ENCODE peak calls at places on chromosomes 3 and 15, in eight cellular contexts. Q is esophagus squamous epithelium, F is SJCRH30, D is esophagus muscularis mucosa, I is neural progenitor cell, S is sigmoid colon, P is SK-N-SH, X is thoracic aorta. O is an unnamed sample. For H3K4me1, the result is how much of the 10 kb centered on the place peaks cover.

GRCh38 chr15:89912674-89913396 is at the start of gene ARPIN:
- DNase-seq in Q (no peak), F (peak), D (no peak), I (peak), S (peak), P (peak), X (no peak), O (no peak)

GRCh38 chr3:112519424-112520001 is 20.2 kb upstream of the BTLA start:
- DNase-seq in Q (no peak), F (peak), D (no peak), I (peak), S (no peak), P (peak), X (no peak), O (peak)

GRCh38 chr3:38756892-38757291 is 59.1 kb downstream of the SCN10A start:
- DNase-seq in Q (no peak), F (no peak), D (peak), I (no peak), S (no peak), P (no peak), X (no peak), O (no peak)

GRCh38 chr3:16741890-16742289 is 136.7 kb upstream of the DAZL start:
- DNase-seq in Q (no peak), F (no peak), D (no peak), I (no peak), S (no peak), P (no peak), X (no peak), O (no peak)

GRCh38 chr15:95119041-95119440 is 887.7 kb downstream of the MCTP2 start:
- DNase-seq in Q (no peak), F (no peak), D (no peak), I (no peak), S (no peak), P (no peak), X (no peak), O (peak)

GRCh38 chr15:33506781-33507180 is 196.0 kb downstream of the RYR3 start:
- DNase-seq in Q (no peak), F (no peak), D (no peak), I (peak), S (no peak), P (no peak), X (no peak), O (no peak)

GRCh38 chr3:130258532-130258952 is 86.9 kb upstream of the COL6A5 start:
- DNase-seq in Q (no peak), F (no peak), D (no peak), I (no peak), S (no peak), P (no peak), X (no peak), O (no peak)

GRCh38 chr3:88031543-88032148 is 27.2 kb downstream of the CGGBP1 start:
- DNase-seq in Q (no peak), F (no peak), D (no peak), I (no peak), S (no peak), P (no peak), X (no peak), O (peak)

GRCh38 chr3:172209333-172210321 is 170.2 kb downstream of the FNDC3B start:
- DNase-seq in Q (no peak), F (no peak), D (no peak), I (no peak), S (peak), P (no peak), X (peak), O (no peak)

GRCh38 chr3:143330316-143330868 is 210.8 kb downstream of the CHST2 start:
- DNase-seq in Q (no peak), F (no peak), D (no peak), I (no peak), S (no peak), P (no peak), X (no peak), O (no peak)

GRCh38 chr15:74727727-74728126 is 2.4 kb upstream of the CYP1A1 start:
- DNase-seq in Q (no peak), F (no peak), D (no peak), I (no peak), S (no peak), P (peak), X (no peak), O (no peak)

GRCh38 chr15:28033443-28033842 is 65.7 kb downstream of the OCA2 start:
- DNase-seq in Q (no peak), F (no peak), D (peak), I (no peak), S (no peak), P (no peak), X (no peak), O (no peak)

GRCh38 chr15:31326729-31327673 is at the start of gene KLF13:
- DNase-seq in Q (no peak), F (no peak), D (no peak), I (peak), S (peak), P (peak), X (no peak), O (no peak)

GRCh38 chr3:186930143-186930638 is at the start of gene ST6GAL1:
- DNase-seq in Q (peak), F (peak), D (peak), I (peak), S (peak), P (peak), X (peak), O (peak)

GRCh38 chr3:191762323-191762960 is 301.5 kb downstream of the PYDC2 start:
- DNase-seq in Q (no peak), F (no peak), D (no peak), I (peak), S (no peak), P (no peak), X (no peak), O (peak)

GRCh38 chr15:64452988-64453688 is 7.2 kb upstream of the ZNF609 start:
- DNase-seq in Q (no peak), F (no peak), D (no peak), I (peak), S (peak), P (no peak), X (no peak), O (no peak)

GRCh38 chr3:80993241-80993945 is 768.1 kb downstream of the GBE1 start:
- DNase-seq in Q (no peak), F (no peak), D (no peak), I (no peak), S (no peak), P (no peak), X (no peak), O (no peak)

GRCh38 chr3:129622418-129622872 is 16.0 kb upstream of the PLXND1 start:
- DNase-seq in Q (no peak), F (no peak), D (no peak), I (no peak), S (peak), P (no peak), X (no peak), O (no peak)

GRCh38 chr15:82647045-82647834 is at the start of gene CPEB1:
- DNase-seq in Q (no peak), F (no peak), D (no peak), I (peak), S (peak), P (peak), X (no peak), O (no peak)

GRCh38 chr15:96331942-96332853 is 1.7 kb downstream of the NR2F2 start:
- DNase-seq in Q (no peak), F (peak), D (no peak), I (peak), S (peak), P (no peak), X (no peak), O (no peak)

GRCh38 chr15:88974392-88974791 is 61.2 kb upstream of the MFGE8 start:
- DNase-seq in Q (no peak), F (no peak), D (no peak), I (no peak), S (no peak), P (no peak), X (no peak), O (no peak)

GRCh38 chr15:89119489-89120478 is 31.5 kb downstream of the ABHD2 start:
- DNase-seq in Q (no peak), F (no peak), D (no peak), I (no peak), S (no peak), P (no peak), X (no peak), O (no peak)

GRCh38 chr3:114418724-114419543 is 125.1 kb downstream of the TIGIT start:
- DNase-seq in Q (no peak), F (no peak), D (no peak), I (peak), S (no peak), P (peak), X (no peak), O (peak)

GRCh38 chr15:70164910-70165791 is 67.4 kb upstream of the TLE3 start:
- DNase-seq in Q (no peak), F (no peak), D (no peak), I (peak), S (peak), P (no peak), X (no peak), O (no peak)

GRCh38 chr3:105145516-105145915 is 221.2 kb upstream of the ALCAM start:
- DNase-seq in Q (no peak), F (no peak), D (no peak), I (no peak), S (no peak), P (no peak), X (no peak), O (no peak)

GRCh38 chr3:178381555-178381954 is 154.7 kb upstream of the KCNMB2 start:
- DNase-seq in Q (no peak), F (no peak), D (no peak), I (no peak), S (no peak), P (no peak), X (no peak), O (peak)

GRCh38 chr3:72577190-72577589 is 271.1 kb downstream of the SHQ1 start:
- DNase-seq in Q (no peak), F (no peak), D (no peak), I (no peak), S (no peak), P (no peak), X (no peak), O (no peak)

GRCh38 chr3:87173776-87174175 is 53.3 kb upstream of the CHMP2B start:
- DNase-seq in Q (no peak), F (peak), D (no peak), I (no peak), S (no peak), P (no peak), X (no peak), O (no peak)

GRCh38 chr3:21551019-21551418 is 200.0 kb downstream of the ZNF385D start:
- DNase-seq in Q (no peak), F (no peak), D (no peak), I (no peak), S (no peak), P (peak), X (no peak), O (peak)

GRCh38 chr15:74584779-74585178 is 30.9 kb upstream of the CLK3 start:
- DNase-seq in Q (no peak), F (peak), D (no peak), I (peak), S (no peak), P (peak), X (no peak), O (no peak)

GRCh38 chr3:162195147-162195546 is 698.5 kb downstream of the OTOL1 start:
- DNase-seq in Q (no peak), F (no peak), D (no peak), I (no peak), S (no peak), P (no peak), X (no peak), O (no peak)

GRCh38 chr15:58081891-58082290 is 16.4 kb upstream of the ALDH1A2 start:
- DNase-seq in Q (no peak), F (no peak), D (no peak), I (no peak), S (no peak), P (no peak), X (no peak), O (no peak)

GRCh38 chr3:160565442-160566403 is at the start of gene KPNA4:
- DNase-seq in Q (peak), F (peak), D (peak), I (peak), S (peak), P (peak), X (peak), O (peak)
- H3K4me1 ChIP-seq in Q (under half), F (under half), D (half or more), I (under half), S (under half), P (under half), X (under half), O (under half)

DNA sequence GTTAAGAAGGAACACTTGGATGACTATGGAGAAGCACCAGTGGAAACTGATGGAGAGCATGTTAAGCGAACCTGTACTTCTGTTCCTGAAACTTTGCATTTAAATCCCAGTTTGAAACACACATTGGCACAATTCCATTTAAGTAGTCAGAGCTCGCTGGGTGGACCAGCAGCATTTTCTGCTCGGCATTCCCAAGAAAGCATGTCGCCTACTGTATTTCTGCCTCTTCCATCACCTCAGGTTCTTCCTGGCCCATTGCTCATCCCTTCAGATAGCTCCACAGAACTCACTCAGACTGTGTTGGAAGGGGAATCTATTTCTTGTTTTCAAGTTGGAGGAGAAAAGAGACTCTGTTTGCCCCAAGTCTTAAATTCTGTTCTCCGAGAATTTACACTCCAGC is 3.0 kb downstream of the SKIL start:
- DNase-seq in Q (no peak), F (no peak), D (no peak), I (no peak), S (no peak), P (no peak), X (no peak), O (no peak)
- H3K4me1 ChIP-seq in Q (under half), F (under half), D (half or more), I (under half), S (under half), P (under half), X (half or more), O (under half)

DNA sequence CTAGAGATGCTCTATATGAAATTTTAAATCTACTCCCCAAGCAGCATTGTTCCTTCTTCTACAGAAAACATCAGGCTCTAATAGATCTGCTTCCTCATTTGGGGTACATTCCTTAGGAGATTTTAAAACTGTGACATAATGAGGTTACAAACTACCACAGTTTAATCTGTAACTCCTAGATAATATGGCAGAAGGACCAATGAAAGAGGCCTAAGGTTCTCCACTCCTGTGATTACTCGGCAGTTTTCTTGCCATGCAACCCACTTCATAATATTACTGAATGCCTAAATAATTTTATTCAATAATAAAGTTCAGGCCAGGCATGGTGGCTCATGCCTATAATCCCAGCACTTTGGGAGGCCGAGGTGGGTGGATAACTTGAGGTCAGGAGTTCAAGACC is 16.1 kb downstream of the ZNF106 start:
- DNase-seq in Q (no peak), F (no peak), D (no peak), I (no peak), S (no peak), P (no peak), X (no peak), O (no peak)
- H3K4me1 ChIP-seq in Q (under half), F (under half), D (under half), I (under half), S (under half), P (under half), X (under half), O (under half)

DNA sequence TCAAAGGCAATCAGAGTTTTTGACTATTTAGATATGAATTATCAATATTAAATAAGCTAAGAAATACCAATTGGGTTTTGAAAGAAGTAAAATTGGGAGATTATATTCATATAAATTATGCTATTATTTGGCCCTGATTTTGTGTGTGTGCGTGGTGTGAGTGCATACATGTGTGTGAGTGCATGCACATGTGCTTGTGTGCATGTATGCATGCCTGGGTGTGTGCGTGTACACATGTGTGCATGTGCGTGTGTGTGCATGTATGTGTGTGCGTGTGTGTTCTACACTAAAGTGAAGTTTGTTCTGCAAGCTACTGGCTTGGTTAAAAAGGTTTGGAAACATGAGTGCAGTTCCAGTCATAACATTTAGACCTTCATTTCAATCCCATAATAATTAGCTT is 83.4 kb upstream of the MBNL1 start:
- DNase-seq in Q (no peak), F (no peak), D (no peak), I (no peak), S (no peak), P (no peak), X (no peak), O (no peak)
- H3K4me1 ChIP-seq in Q (under half), F (under half), D (under half), I (under half), S (under half), P (under half), X (under half), O (under half)

GRCh38 chr3:94101860-94102259 is 39.0 kb downstream of the NSUN3 start:
- DNase-seq in Q (no peak), F (no peak), D (no peak), I (no peak), S (no peak), P (no peak), X (no peak), O (no peak)
- H3K4me1 ChIP-seq in Q (under half), F (under half), D (under half), I (under half), S (under half), P (under half), X (under half), O (under half)

GRCh38 chr3:53151870-53152269 is 9.1 kb upstream of the PRKCD start:
- DNase-seq in Q (no peak), F (no peak), D (no peak), I (no peak), S (no peak), P (no peak), X (no peak), O (no peak)
- H3K4me1 ChIP-seq in Q (under half), F (under half), D (under half), I (under half), S (under half), P (under half), X (under half), O (under half)

O was measured in foreskin keratinocyte.